ENCODE peak calls at places on chromosomes 1 and 21, in seven cellular contexts. One of them, this sample, is unnamed.

GRCh38 chr21:38831526-38832467 is 26.1 kb downstream of the ETS2 start:
- DNase-seq in fibroblast of pulmonary artery: peak
- DNase-seq in OCI-LY7: no peak
- DNase-seq in neural crest cell: no peak
- DNase-seq in progenitor cell of endocrine pancreas: no peak
- DNase-seq in GM13977: peak
- DNase-seq in transverse colon: peak
- DNase-seq in this sample: peak

GRCh38 chr1:247338723-247339270 is 7.1 kb upstream of the ZNF496 start:
- DNase-seq in fibroblast of pulmonary artery: no peak
- DNase-seq in OCI-LY7: no peak
- DNase-seq in neural crest cell: no peak
- DNase-seq in progenitor cell of endocrine pancreas: no peak
- DNase-seq in GM13977: no peak
- DNase-seq in transverse colon: no peak
- DNase-seq in this sample: no peak

GRCh38 chr1:151106891-151107290 is 36.3 kb downstream of the GABPB2 start:
- DNase-seq in fibroblast of pulmonary artery: peak
- DNase-seq in OCI-LY7: no peak
- DNase-seq in neural crest cell: no peak
- DNase-seq in progenitor cell of endocrine pancreas: no peak
- DNase-seq in GM13977: no peak
- DNase-seq in transverse colon: no peak
- DNase-seq in this sample: no peak

GRCh38 chr1:230424440-230425251 is 1.5 kb downstream of the PGBD5 start:
- DNase-seq in fibroblast of pulmonary artery: no peak
- DNase-seq in OCI-LY7: no peak
- DNase-seq in neural crest cell: peak
- DNase-seq in progenitor cell of endocrine pancreas: no peak
- DNase-seq in GM13977: no peak
- DNase-seq in transverse colon: no peak
- DNase-seq in this sample: no peak

GRCh38 chr1:228982637-228983036 is 247.4 kb downstream of the RHOU start:
- DNase-seq in fibroblast of pulmonary artery: no peak
- DNase-seq in OCI-LY7: no peak
- DNase-seq in neural crest cell: no peak
- DNase-seq in progenitor cell of endocrine pancreas: no peak
- DNase-seq in GM13977: no peak
- DNase-seq in transverse colon: no peak
- DNase-seq in this sample: no peak

GRCh38 chr1:114153051-114153620 is 533 bp downstream of the SYT6 start:
- DNase-seq in fibroblast of pulmonary artery: no peak
- DNase-seq in OCI-LY7: no peak
- DNase-seq in neural crest cell: peak
- DNase-seq in progenitor cell of endocrine pancreas: no peak
- DNase-seq in GM13977: peak
- DNase-seq in transverse colon: no peak
- DNase-seq in this sample: peak

GRCh38 chr1:56788588-56788987 is 30.6 kb downstream of the FYB2 start:
- DNase-seq in fibroblast of pulmonary artery: peak
- DNase-seq in OCI-LY7: no peak
- DNase-seq in neural crest cell: no peak
- DNase-seq in progenitor cell of endocrine pancreas: no peak
- DNase-seq in GM13977: no peak
- DNase-seq in transverse colon: peak
- DNase-seq in this sample: peak

GRCh38 chr1:97252076-97252475 is 530.5 kb downstream of the PTBP2 start:
- DNase-seq in fibroblast of pulmonary artery: peak
- DNase-seq in OCI-LY7: no peak
- DNase-seq in neural crest cell: no peak
- DNase-seq in progenitor cell of endocrine pancreas: no peak
- DNase-seq in GM13977: no peak
- DNase-seq in transverse colon: no peak
- DNase-seq in this sample: no peak

GRCh38 chr1:179709841-179710329 is 33.2 kb upstream of the FAM163A start:
- DNase-seq in fibroblast of pulmonary artery: peak
- DNase-seq in OCI-LY7: peak
- DNase-seq in neural crest cell: no peak
- DNase-seq in progenitor cell of endocrine pancreas: no peak
- DNase-seq in GM13977: peak
- DNase-seq in transverse colon: no peak
- DNase-seq in this sample: no peak

GRCh38 chr1:211490038-211490678 is 1.8 kb downstream of the RD3 start:
- DNase-seq in fibroblast of pulmonary artery: no peak
- DNase-seq in OCI-LY7: no peak
- DNase-seq in neural crest cell: no peak
- DNase-seq in progenitor cell of endocrine pancreas: no peak
- DNase-seq in GM13977: no peak
- DNase-seq in transverse colon: no peak
- DNase-seq in this sample: no peak

GRCh38 chr1:181143081-181143859 is 54.8 kb downstream of the IER5 start:
- DNase-seq in fibroblast of pulmonary artery: no peak
- DNase-seq in OCI-LY7: no peak
- DNase-seq in neural crest cell: no peak
- DNase-seq in progenitor cell of endocrine pancreas: no peak
- DNase-seq in GM13977: no peak
- DNase-seq in transverse colon: no peak
- DNase-seq in this sample: no peak

GRCh38 chr1:15616704-15617172 is 520 bp upstream of the DDI2 start:
- DNase-seq in fibroblast of pulmonary artery: no peak
- DNase-seq in OCI-LY7: no peak
- DNase-seq in neural crest cell: no peak
- DNase-seq in progenitor cell of endocrine pancreas: no peak
- DNase-seq in GM13977: peak
- DNase-seq in transverse colon: no peak
- DNase-seq in this sample: no peak

DNA sequence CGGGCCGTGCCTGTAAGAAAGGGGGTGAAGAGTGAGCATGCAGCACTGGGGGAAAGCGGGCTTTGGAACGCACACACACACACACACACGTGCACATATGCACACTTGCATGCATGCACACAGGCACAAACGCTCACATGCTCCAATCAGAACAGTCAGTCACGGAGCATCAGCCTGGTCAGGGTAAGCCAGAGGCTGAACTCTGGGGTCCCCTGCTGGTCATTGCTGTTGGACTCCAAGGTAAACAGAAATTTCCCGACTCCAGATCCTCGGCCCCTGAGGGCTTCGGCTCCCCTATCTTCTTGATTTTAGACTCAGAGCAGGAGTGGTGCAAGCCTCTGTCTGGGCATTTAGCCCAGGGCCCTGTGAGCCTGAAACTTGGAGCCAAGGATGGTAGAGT is 54.2 kb downstream of the SYT2 start:
- DNase-seq in fibroblast of pulmonary artery: peak
- DNase-seq in OCI-LY7: no peak
- DNase-seq in neural crest cell: peak
- DNase-seq in progenitor cell of endocrine pancreas: no peak
- DNase-seq in GM13977: no peak
- DNase-seq in transverse colon: no peak
- DNase-seq in this sample: no peak
- TF ChIP-seq CTCF in fibroblast of pulmonary artery: peak
- TF ChIP-seq CTCF in OCI-LY7: no peak
- TF ChIP-seq CTCF in neural crest cell: peak
- TF ChIP-seq CTCF in progenitor cell of endocrine pancreas: peak
- TF ChIP-seq CTCF in GM13977: no peak
- TF ChIP-seq CTCF in transverse colon: no peak
- TF ChIP-seq CTCF in this sample: no peak

DNA sequence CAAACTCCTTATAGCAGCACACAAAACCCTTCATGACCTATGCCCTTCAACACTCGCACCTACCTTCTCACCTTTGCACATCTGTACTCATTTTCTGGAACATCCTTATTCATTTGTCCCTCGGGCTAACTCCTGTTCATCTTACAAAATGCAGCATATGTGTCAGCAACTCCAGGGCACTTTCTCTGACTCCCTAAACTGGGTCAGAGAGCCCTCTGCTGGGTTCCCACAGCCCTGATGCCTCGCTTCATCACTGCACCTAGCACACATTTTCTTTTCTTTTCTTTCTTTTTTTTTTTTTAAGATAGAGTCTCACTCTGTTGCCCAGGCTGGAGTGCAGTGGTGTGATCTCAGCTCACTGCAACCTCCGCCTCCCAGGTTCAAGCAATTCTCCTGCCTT is 54.0 kb downstream of the RAB3B start:
- DNase-seq in fibroblast of pulmonary artery: no peak
- DNase-seq in OCI-LY7: no peak
- DNase-seq in neural crest cell: no peak
- DNase-seq in progenitor cell of endocrine pancreas: no peak
- DNase-seq in GM13977: no peak
- DNase-seq in transverse colon: no peak
- DNase-seq in this sample: no peak
- TF ChIP-seq CTCF in fibroblast of pulmonary artery: peak
- TF ChIP-seq CTCF in OCI-LY7: peak
- TF ChIP-seq CTCF in neural crest cell: no peak
- TF ChIP-seq CTCF in progenitor cell of endocrine pancreas: no peak
- TF ChIP-seq CTCF in GM13977: no peak
- TF ChIP-seq CTCF in transverse colon: no peak
- TF ChIP-seq CTCF in this sample: no peak

GRCh38 chr1:117842408-117843170 is 86.8 kb downstream of the GDAP2 start:
- DNase-seq in fibroblast of pulmonary artery: no peak
- DNase-seq in OCI-LY7: peak
- DNase-seq in neural crest cell: no peak
- DNase-seq in progenitor cell of endocrine pancreas: no peak
- DNase-seq in GM13977: no peak
- DNase-seq in transverse colon: no peak
- DNase-seq in this sample: no peak
- TF ChIP-seq CTCF in fibroblast of pulmonary artery: no peak
- TF ChIP-seq CTCF in OCI-LY7: no peak
- TF ChIP-seq CTCF in neural crest cell: no peak
- TF ChIP-seq CTCF in progenitor cell of endocrine pancreas: peak
- TF ChIP-seq CTCF in GM13977: no peak
- TF ChIP-seq CTCF in transverse colon: no peak
- TF ChIP-seq CTCF in this sample: no peak

GRCh38 chr1:18948913-18949688 is 7.4 kb downstream of the IFFO2 start:
- DNase-seq in fibroblast of pulmonary artery: peak
- DNase-seq in OCI-LY7: no peak
- DNase-seq in neural crest cell: no peak
- DNase-seq in progenitor cell of endocrine pancreas: no peak
- DNase-seq in GM13977: no peak
- DNase-seq in transverse colon: no peak
- DNase-seq in this sample: peak
- TF ChIP-seq CTCF in fibroblast of pulmonary artery: peak
- TF ChIP-seq CTCF in OCI-LY7: no peak
- TF ChIP-seq CTCF in neural crest cell: no peak
- TF ChIP-seq CTCF in progenitor cell of endocrine pancreas: no peak
- TF ChIP-seq CTCF in GM13977: no peak
- TF ChIP-seq CTCF in transverse colon: peak
- TF ChIP-seq CTCF in this sample: no peak

GRCh38 chr1:165162671-165163241 is 193.8 kb downstream of the LMX1A start:
- DNase-seq in fibroblast of pulmonary artery: no peak
- DNase-seq in OCI-LY7: no peak
- DNase-seq in neural crest cell: no peak
- DNase-seq in progenitor cell of endocrine pancreas: peak
- DNase-seq in GM13977: no peak
- DNase-seq in transverse colon: no peak
- DNase-seq in this sample: no peak
- TF ChIP-seq CTCF in fibroblast of pulmonary artery: no peak
- TF ChIP-seq CTCF in OCI-LY7: no peak
- TF ChIP-seq CTCF in neural crest cell: no peak
- TF ChIP-seq CTCF in progenitor cell of endocrine pancreas: no peak
- TF ChIP-seq CTCF in GM13977: no peak
- TF ChIP-seq CTCF in transverse colon: no peak
- TF ChIP-seq CTCF in this sample: no peak

GRCh38 chr1:27306892-27307850 is 14.8 kb upstream of the TMEM222 start:
- DNase-seq in fibroblast of pulmonary artery: no peak
- DNase-seq in OCI-LY7: no peak
- DNase-seq in neural crest cell: no peak
- DNase-seq in progenitor cell of endocrine pancreas: no peak
- DNase-seq in GM13977: no peak
- DNase-seq in transverse colon: no peak
- DNase-seq in this sample: no peak
- TF ChIP-seq CTCF in fibroblast of pulmonary artery: no peak
- TF ChIP-seq CTCF in OCI-LY7: peak
- TF ChIP-seq CTCF in neural crest cell: peak
- TF ChIP-seq CTCF in progenitor cell of endocrine pancreas: no peak
- TF ChIP-seq CTCF in GM13977: peak
- TF ChIP-seq CTCF in transverse colon: no peak
- TF ChIP-seq CTCF in this sample: no peak

This sample was measured in lower lobe of right lung.